ENCODE peak calls at places on chromosomes 16 and 17, in eight cellular contexts. One of them, this sample, is unnamed.

GRCh38 chr16:87235810-87236515 is 81.2 kb downstream of the C16orf95 start:
- DNase-seq in germinal center: peak
- DNase-seq in H54: no peak
- DNase-seq in iPS-NIHi11: peak
- DNase-seq in stimulated activated CD4-positive, alpha-beta T cell treated with anti-CD3 and anti-CD28 coated beads, Interleukin-2, amount 100 ng/mL, for 48 hours: no peak
- DNase-seq in MV-4-11: peak
- DNase-seq in activated naive CD4-positive, alpha-beta T cell treated with anti-CD3 and anti-CD28 coated beads for 36 hours: no peak
- DNase-seq in T-helper 17 cell: no peak
- DNase-seq in this sample: peak

GRCh38 chr16:82358161-82358560 is 188.1 kb upstream of the MPHOSPH6 start:
- DNase-seq in germinal center: no peak
- DNase-seq in H54: no peak
- DNase-seq in iPS-NIHi11: no peak
- DNase-seq in stimulated activated CD4-positive, alpha-beta T cell treated with anti-CD3 and anti-CD28 coated beads, Interleukin-2, amount 100 ng/mL, for 48 hours: no peak
- DNase-seq in MV-4-11: no peak
- DNase-seq in activated naive CD4-positive, alpha-beta T cell treated with anti-CD3 and anti-CD28 coated beads for 36 hours: no peak
- DNase-seq in T-helper 17 cell: no peak
- DNase-seq in this sample: no peak

GRCh38 chr16:85422374-85423185 is 190.5 kb upstream of the GSE1 start:
- DNase-seq in germinal center: no peak
- DNase-seq in H54: no peak
- DNase-seq in iPS-NIHi11: no peak
- DNase-seq in stimulated activated CD4-positive, alpha-beta T cell treated with anti-CD3 and anti-CD28 coated beads, Interleukin-2, amount 100 ng/mL, for 48 hours: no peak
- DNase-seq in MV-4-11: peak
- DNase-seq in activated naive CD4-positive, alpha-beta T cell treated with anti-CD3 and anti-CD28 coated beads for 36 hours: peak
- DNase-seq in T-helper 17 cell: peak
- DNase-seq in this sample: no peak

GRCh38 chr16:88855736-88856121 is 1.0 kb downstream of the GALNS start:
- DNase-seq in germinal center: no peak
- DNase-seq in H54: no peak
- DNase-seq in iPS-NIHi11: no peak
- DNase-seq in stimulated activated CD4-positive, alpha-beta T cell treated with anti-CD3 and anti-CD28 coated beads, Interleukin-2, amount 100 ng/mL, for 48 hours: no peak
- DNase-seq in MV-4-11: no peak
- DNase-seq in activated naive CD4-positive, alpha-beta T cell treated with anti-CD3 and anti-CD28 coated beads for 36 hours: no peak
- DNase-seq in T-helper 17 cell: no peak
- DNase-seq in this sample: no peak

GRCh38 chr17:72416054-72416691 is 295.4 kb downstream of the SOX9 start:
- DNase-seq in germinal center: no peak
- DNase-seq in H54: no peak
- DNase-seq in iPS-NIHi11: no peak
- DNase-seq in stimulated activated CD4-positive, alpha-beta T cell treated with anti-CD3 and anti-CD28 coated beads, Interleukin-2, amount 100 ng/mL, for 48 hours: no peak
- DNase-seq in MV-4-11: no peak
- DNase-seq in activated naive CD4-positive, alpha-beta T cell treated with anti-CD3 and anti-CD28 coated beads for 36 hours: no peak
- DNase-seq in T-helper 17 cell: no peak
- DNase-seq in this sample: no peak

GRCh38 chr17:10316986-10317834 is 55.6 kb downstream of the MYH13 start:
- DNase-seq in germinal center: peak
- DNase-seq in H54: no peak
- DNase-seq in iPS-NIHi11: peak
- DNase-seq in stimulated activated CD4-positive, alpha-beta T cell treated with anti-CD3 and anti-CD28 coated beads, Interleukin-2, amount 100 ng/mL, for 48 hours: no peak
- DNase-seq in MV-4-11: no peak
- DNase-seq in activated naive CD4-positive, alpha-beta T cell treated with anti-CD3 and anti-CD28 coated beads for 36 hours: peak
- DNase-seq in T-helper 17 cell: no peak
- DNase-seq in this sample: peak

GRCh38 chr17:51687887-51688286 is 427.5 kb downstream of the UTP18 start:
- DNase-seq in germinal center: no peak
- DNase-seq in H54: no peak
- DNase-seq in iPS-NIHi11: no peak
- DNase-seq in stimulated activated CD4-positive, alpha-beta T cell treated with anti-CD3 and anti-CD28 coated beads, Interleukin-2, amount 100 ng/mL, for 48 hours: no peak
- DNase-seq in MV-4-11: no peak
- DNase-seq in activated naive CD4-positive, alpha-beta T cell treated with anti-CD3 and anti-CD28 coated beads for 36 hours: no peak
- DNase-seq in T-helper 17 cell: no peak
- DNase-seq in this sample: no peak

GRCh38 chr16:11629071-11630030 is 38.9 kb upstream of the SNN start:
- DNase-seq in germinal center: peak
- DNase-seq in H54: no peak
- DNase-seq in iPS-NIHi11: no peak
- DNase-seq in stimulated activated CD4-positive, alpha-beta T cell treated with anti-CD3 and anti-CD28 coated beads, Interleukin-2, amount 100 ng/mL, for 48 hours: no peak
- DNase-seq in MV-4-11: peak
- DNase-seq in activated naive CD4-positive, alpha-beta T cell treated with anti-CD3 and anti-CD28 coated beads for 36 hours: peak
- DNase-seq in T-helper 17 cell: no peak
- DNase-seq in this sample: no peak

GRCh38 chr16:58464047-58464915 is 35.7 kb upstream of the NDRG4 start:
- DNase-seq in germinal center: peak
- DNase-seq in H54: no peak
- DNase-seq in iPS-NIHi11: peak
- DNase-seq in stimulated activated CD4-positive, alpha-beta T cell treated with anti-CD3 and anti-CD28 coated beads, Interleukin-2, amount 100 ng/mL, for 48 hours: no peak
- DNase-seq in MV-4-11: no peak
- DNase-seq in activated naive CD4-positive, alpha-beta T cell treated with anti-CD3 and anti-CD28 coated beads for 36 hours: no peak
- DNase-seq in T-helper 17 cell: no peak
- DNase-seq in this sample: no peak

GRCh38 chr17:75240394-75241142 is 20.8 kb downstream of the GGA3 start:
- DNase-seq in germinal center: peak
- DNase-seq in H54: peak
- DNase-seq in iPS-NIHi11: peak
- DNase-seq in stimulated activated CD4-positive, alpha-beta T cell treated with anti-CD3 and anti-CD28 coated beads, Interleukin-2, amount 100 ng/mL, for 48 hours: no peak
- DNase-seq in MV-4-11: peak
- DNase-seq in activated naive CD4-positive, alpha-beta T cell treated with anti-CD3 and anti-CD28 coated beads for 36 hours: peak
- DNase-seq in T-helper 17 cell: no peak
- DNase-seq in this sample: no peak

GRCh38 chr17:17987901-17988300 is 15.2 kb downstream of the DRC3 start:
- DNase-seq in germinal center: no peak
- DNase-seq in H54: no peak
- DNase-seq in iPS-NIHi11: no peak
- DNase-seq in stimulated activated CD4-positive, alpha-beta T cell treated with anti-CD3 and anti-CD28 coated beads, Interleukin-2, amount 100 ng/mL, for 48 hours: no peak
- DNase-seq in MV-4-11: no peak
- DNase-seq in activated naive CD4-positive, alpha-beta T cell treated with anti-CD3 and anti-CD28 coated beads for 36 hours: no peak
- DNase-seq in T-helper 17 cell: no peak
- DNase-seq in this sample: no peak

GRCh38 chr17:19270347-19270950 is 33.3 kb downstream of the EPN2 start:
- DNase-seq in germinal center: no peak
- DNase-seq in H54: no peak
- DNase-seq in iPS-NIHi11: no peak
- DNase-seq in stimulated activated CD4-positive, alpha-beta T cell treated with anti-CD3 and anti-CD28 coated beads, Interleukin-2, amount 100 ng/mL, for 48 hours: no peak
- DNase-seq in MV-4-11: no peak
- DNase-seq in activated naive CD4-positive, alpha-beta T cell treated with anti-CD3 and anti-CD28 coated beads for 36 hours: no peak
- DNase-seq in T-helper 17 cell: no peak
- DNase-seq in this sample: no peak

GRCh38 chr17:41483991-41484826 is 3.3 kb upstream of the KRT35 start:
- DNase-seq in germinal center: no peak
- DNase-seq in H54: no peak
- DNase-seq in iPS-NIHi11: no peak
- DNase-seq in stimulated activated CD4-positive, alpha-beta T cell treated with anti-CD3 and anti-CD28 coated beads, Interleukin-2, amount 100 ng/mL, for 48 hours: no peak
- DNase-seq in MV-4-11: no peak
- DNase-seq in activated naive CD4-positive, alpha-beta T cell treated with anti-CD3 and anti-CD28 coated beads for 36 hours: no peak
- DNase-seq in T-helper 17 cell: no peak
- DNase-seq in this sample: no peak

GRCh38 chr17:79231766-79232287 is 157.2 kb downstream of the ENGASE start:
- DNase-seq in germinal center: no peak
- DNase-seq in H54: no peak
- DNase-seq in iPS-NIHi11: no peak
- DNase-seq in stimulated activated CD4-positive, alpha-beta T cell treated with anti-CD3 and anti-CD28 coated beads, Interleukin-2, amount 100 ng/mL, for 48 hours: no peak
- DNase-seq in MV-4-11: no peak
- DNase-seq in activated naive CD4-positive, alpha-beta T cell treated with anti-CD3 and anti-CD28 coated beads for 36 hours: no peak
- DNase-seq in T-helper 17 cell: no peak
- DNase-seq in this sample: no peak

GRCh38 chr17:77962349-77962748 is 3.8 kb downstream of the TNRC6C start:
- DNase-seq in germinal center: no peak
- DNase-seq in H54: no peak
- DNase-seq in iPS-NIHi11: no peak
- DNase-seq in stimulated activated CD4-positive, alpha-beta T cell treated with anti-CD3 and anti-CD28 coated beads, Interleukin-2, amount 100 ng/mL, for 48 hours: no peak
- DNase-seq in MV-4-11: no peak
- DNase-seq in activated naive CD4-positive, alpha-beta T cell treated with anti-CD3 and anti-CD28 coated beads for 36 hours: no peak
- DNase-seq in T-helper 17 cell: no peak
- DNase-seq in this sample: no peak

GRCh38 chr16:67000384-67001158 is 12.2 kb downstream of the CES4A start:
- DNase-seq in germinal center: peak
- DNase-seq in H54: no peak
- DNase-seq in iPS-NIHi11: peak
- DNase-seq in stimulated activated CD4-positive, alpha-beta T cell treated with anti-CD3 and anti-CD28 coated beads, Interleukin-2, amount 100 ng/mL, for 48 hours: peak
- DNase-seq in MV-4-11: no peak
- DNase-seq in activated naive CD4-positive, alpha-beta T cell treated with anti-CD3 and anti-CD28 coated beads for 36 hours: peak
- DNase-seq in T-helper 17 cell: peak
- DNase-seq in this sample: peak

GRCh38 chr17:74024871-74025531 is 178.5 kb upstream of the RPL38 start:
- DNase-seq in germinal center: no peak
- DNase-seq in H54: no peak
- DNase-seq in iPS-NIHi11: no peak
- DNase-seq in stimulated activated CD4-positive, alpha-beta T cell treated with anti-CD3 and anti-CD28 coated beads, Interleukin-2, amount 100 ng/mL, for 48 hours: no peak
- DNase-seq in MV-4-11: no peak
- DNase-seq in activated naive CD4-positive, alpha-beta T cell treated with anti-CD3 and anti-CD28 coated beads for 36 hours: no peak
- DNase-seq in T-helper 17 cell: no peak
- DNase-seq in this sample: no peak

GRCh38 chr17:61415374-61416210 is 15.9 kb downstream of the TBX2 start:
- DNase-seq in germinal center: peak
- DNase-seq in H54: peak
- DNase-seq in iPS-NIHi11: no peak
- DNase-seq in stimulated activated CD4-positive, alpha-beta T cell treated with anti-CD3 and anti-CD28 coated beads, Interleukin-2, amount 100 ng/mL, for 48 hours: no peak
- DNase-seq in MV-4-11: no peak
- DNase-seq in activated naive CD4-positive, alpha-beta T cell treated with anti-CD3 and anti-CD28 coated beads for 36 hours: no peak
- DNase-seq in T-helper 17 cell: no peak
- DNase-seq in this sample: no peak

GRCh38 chr16:66695935-66696668 is 441 bp downstream of the CMTM4 start:
- DNase-seq in germinal center: no peak
- DNase-seq in H54: no peak
- DNase-seq in iPS-NIHi11: peak
- DNase-seq in stimulated activated CD4-positive, alpha-beta T cell treated with anti-CD3 and anti-CD28 coated beads, Interleukin-2, amount 100 ng/mL, for 48 hours: no peak
- DNase-seq in MV-4-11: no peak
- DNase-seq in activated naive CD4-positive, alpha-beta T cell treated with anti-CD3 and anti-CD28 coated beads for 36 hours: peak
- DNase-seq in T-helper 17 cell: no peak
- DNase-seq in this sample: peak

GRCh38 chr17:63823659-63824331 is 3.4 kb upstream of the PSMC5 start:
- DNase-seq in germinal center: no peak
- DNase-seq in H54: no peak
- DNase-seq in iPS-NIHi11: no peak
- DNase-seq in stimulated activated CD4-positive, alpha-beta T cell treated with anti-CD3 and anti-CD28 coated beads, Interleukin-2, amount 100 ng/mL, for 48 hours: no peak
- DNase-seq in MV-4-11: no peak
- DNase-seq in activated naive CD4-positive, alpha-beta T cell treated with anti-CD3 and anti-CD28 coated beads for 36 hours: no peak
- DNase-seq in T-helper 17 cell: no peak
- DNase-seq in this sample: no peak

GRCh38 chr17:47204722-47205418 is 4.3 kb upstream of the MYL4 start:
- DNase-seq in germinal center: peak
- DNase-seq in H54: no peak
- DNase-seq in iPS-NIHi11: no peak
- DNase-seq in stimulated activated CD4-positive, alpha-beta T cell treated with anti-CD3 and anti-CD28 coated beads, Interleukin-2, amount 100 ng/mL, for 48 hours: no peak
- DNase-seq in MV-4-11: peak
- DNase-seq in activated naive CD4-positive, alpha-beta T cell treated with anti-CD3 and anti-CD28 coated beads for 36 hours: peak
- DNase-seq in T-helper 17 cell: no peak
- DNase-seq in this sample: no peak

GRCh38 chr16:84864266-84864955 is 44.6 kb downstream of the CRISPLD2 start:
- DNase-seq in germinal center: no peak
- DNase-seq in H54: no peak
- DNase-seq in iPS-NIHi11: no peak
- DNase-seq in stimulated activated CD4-positive, alpha-beta T cell treated with anti-CD3 and anti-CD28 coated beads, Interleukin-2, amount 100 ng/mL, for 48 hours: no peak
- DNase-seq in MV-4-11: no peak
- DNase-seq in activated naive CD4-positive, alpha-beta T cell treated with anti-CD3 and anti-CD28 coated beads for 36 hours: no peak
- DNase-seq in T-helper 17 cell: no peak
- DNase-seq in this sample: no peak

GRCh38 chr17:2395258-2396170 is 5.3 kb downstream of the MNT start:
- DNase-seq in germinal center: no peak
- DNase-seq in H54: no peak
- DNase-seq in iPS-NIHi11: no peak
- DNase-seq in stimulated activated CD4-positive, alpha-beta T cell treated with anti-CD3 and anti-CD28 coated beads, Interleukin-2, amount 100 ng/mL, for 48 hours: no peak
- DNase-seq in MV-4-11: peak
- DNase-seq in activated naive CD4-positive, alpha-beta T cell treated with anti-CD3 and anti-CD28 coated beads for 36 hours: no peak
- DNase-seq in T-helper 17 cell: no peak
- DNase-seq in this sample: no peak

GRCh38 chr17:79844869-79845600 is 5.8 kb upstream of the CBX4 start:
- DNase-seq in germinal center: peak
- DNase-seq in H54: peak
- DNase-seq in iPS-NIHi11: peak
- DNase-seq in stimulated activated CD4-positive, alpha-beta T cell treated with anti-CD3 and anti-CD28 coated beads, Interleukin-2, amount 100 ng/mL, for 48 hours: peak
- DNase-seq in MV-4-11: peak
- DNase-seq in activated naive CD4-positive, alpha-beta T cell treated with anti-CD3 and anti-CD28 coated beads for 36 hours: peak
- DNase-seq in T-helper 17 cell: peak
- DNase-seq in this sample: peak

GRCh38 chr17:3879181-3879580 is 13.7 kb downstream of the CAMKK1 start:
- DNase-seq in germinal center: no peak
- DNase-seq in H54: no peak
- DNase-seq in iPS-NIHi11: no peak
- DNase-seq in stimulated activated CD4-positive, alpha-beta T cell treated with anti-CD3 and anti-CD28 coated beads, Interleukin-2, amount 100 ng/mL, for 48 hours: no peak
- DNase-seq in MV-4-11: peak
- DNase-seq in activated naive CD4-positive, alpha-beta T cell treated with anti-CD3 and anti-CD28 coated beads for 36 hours: no peak
- DNase-seq in T-helper 17 cell: no peak
- DNase-seq in this sample: no peak

GRCh38 chr16:57635266-57636097 is 7.1 kb downstream of the ADGRG1 start:
- DNase-seq in germinal center: no peak
- DNase-seq in H54: no peak
- DNase-seq in iPS-NIHi11: no peak
- DNase-seq in stimulated activated CD4-positive, alpha-beta T cell treated with anti-CD3 and anti-CD28 coated beads, Interleukin-2, amount 100 ng/mL, for 48 hours: no peak
- DNase-seq in MV-4-11: no peak
- DNase-seq in activated naive CD4-positive, alpha-beta T cell treated with anti-CD3 and anti-CD28 coated beads for 36 hours: no peak
- DNase-seq in T-helper 17 cell: no peak
- DNase-seq in this sample: no peak

GRCh38 chr17:75927286-75927922 is 13.4 kb downstream of the FBF1 start:
- DNase-seq in germinal center: peak
- DNase-seq in H54: peak
- DNase-seq in iPS-NIHi11: peak
- DNase-seq in stimulated activated CD4-positive, alpha-beta T cell treated with anti-CD3 and anti-CD28 coated beads, Interleukin-2, amount 100 ng/mL, for 48 hours: no peak
- DNase-seq in MV-4-11: no peak
- DNase-seq in activated naive CD4-positive, alpha-beta T cell treated with anti-CD3 and anti-CD28 coated beads for 36 hours: no peak
- DNase-seq in T-helper 17 cell: no peak
- DNase-seq in this sample: no peak

GRCh38 chr16:31713945-31714898 is 159.4 kb upstream of the ZNF267 start:
- DNase-seq in germinal center: no peak
- DNase-seq in H54: no peak
- DNase-seq in iPS-NIHi11: peak
- DNase-seq in stimulated activated CD4-positive, alpha-beta T cell treated with anti-CD3 and anti-CD28 coated beads, Interleukin-2, amount 100 ng/mL, for 48 hours: no peak
- DNase-seq in MV-4-11: no peak
- DNase-seq in activated naive CD4-positive, alpha-beta T cell treated with anti-CD3 and anti-CD28 coated beads for 36 hours: peak
- DNase-seq in T-helper 17 cell: no peak
- DNase-seq in this sample: no peak

GRCh38 chr17:34254651-34255380 is at the start of gene CCL2:
- DNase-seq in germinal center: no peak
- DNase-seq in H54: no peak
- DNase-seq in iPS-NIHi11: peak
- DNase-seq in stimulated activated CD4-positive, alpha-beta T cell treated with anti-CD3 and anti-CD28 coated beads, Interleukin-2, amount 100 ng/mL, for 48 hours: no peak
- DNase-seq in MV-4-11: peak
- DNase-seq in activated naive CD4-positive, alpha-beta T cell treated with anti-CD3 and anti-CD28 coated beads for 36 hours: no peak
- DNase-seq in T-helper 17 cell: no peak
- DNase-seq in this sample: peak

This sample was measured in lower leg skin.